ENCODE peak calls at places on chromosomes 1 and 21, in ten cellular contexts. E is cardiac muscle cell, V is BJ, W is astrocyte of the spinal cord, F is K562, X is neural crest cell, A is Calu3, G is mesothelial cell of epicardium, R is GM12865, S is GM20000. K is an unnamed sample.

GRCh38 chr1:213973129-213973528 is 14.6 kb upstream of the PROX1 start:
- DNase-seq in E (no peak), G (no peak), R (no peak), V (no peak), X (no peak), A (no peak), W (peak; percentile 67), F (no peak), S (no peak), K (no peak)

GRCh38 chr1:111989531-111990025 is at the start of gene KCND3:
- DNase-seq in F (no peak), V (no peak), G (peak; percentile 23), S (peak; percentile 65), E (peak; percentile 66), X (peak; percentile 21), A (peak; percentile 20), W (no peak), R (peak; percentile 4), K (peak; percentile 20)

GRCh38 chr1:224170748-224171478 is 12.1 kb upstream of the DEGS1 start:
- DNase-seq in E (no peak), X (no peak), V (no peak), W (peak; percentile 15), S (no peak), A (peak; percentile 36), F (peak; percentile 32), R (peak; percentile 44), G (no peak), K (no peak)

GRCh38 chr1:203153989-203154821 is 21.4 kb downstream of the MYBPH start:
- DNase-seq in G (no peak), V (no peak), E (no peak), A (no peak), X (no peak), F (no peak), W (no peak), S (no peak), R (no peak), K (no peak)

GRCh38 chr1:39672551-39672947 is 642 bp upstream of the NT5C1A start:
- DNase-seq in V (no peak), R (peak; percentile 49), G (no peak), A (no peak), W (no peak), E (peak; percentile 26), F (peak; percentile 77), S (peak; percentile 67), X (no peak), K (peak; percentile 61)

GRCh38 chr1:238647877-238648276 is 738.5 kb upstream of the CHRM3 start:
- DNase-seq in W (peak; percentile 99), A (peak; percentile 50), S (no peak), E (peak; percentile 77), V (peak; percentile 89), R (no peak), G (no peak), F (no peak), X (no peak), K (no peak)

GRCh38 chr1:43442756-43443155 is 11.0 kb downstream of the HYI start:
- DNase-seq in G (no peak), F (no peak), A (no peak), E (no peak), V (no peak), R (no peak), W (no peak), S (no peak), X (no peak), K (no peak)

GRCh38 chr1:234610582-234611152 is 689 bp upstream of the IRF2BP2 start:
- DNase-seq in G (peak; percentile 75), W (peak; percentile 96), F (peak; percentile 75), V (peak; percentile 68), S (peak; percentile 95), R (peak; percentile 94), A (peak; percentile 96), E (peak; percentile 93), X (peak; percentile 69), K (peak; percentile 90)

GRCh38 chr1:158396646-158397045 is 2.6 kb downstream of the OR10T2 start:
- DNase-seq in E (no peak), S (no peak), V (no peak), X (no peak), W (no peak), A (no peak), F (no peak), R (no peak), G (no peak), K (no peak)

GRCh38 chr1:158398818-158399502 is at the start of gene OR10T2:
- DNase-seq in V (no peak), R (no peak), X (no peak), S (no peak), F (no peak), G (no peak), E (no peak), W (no peak), A (no peak), K (no peak)

DNA sequence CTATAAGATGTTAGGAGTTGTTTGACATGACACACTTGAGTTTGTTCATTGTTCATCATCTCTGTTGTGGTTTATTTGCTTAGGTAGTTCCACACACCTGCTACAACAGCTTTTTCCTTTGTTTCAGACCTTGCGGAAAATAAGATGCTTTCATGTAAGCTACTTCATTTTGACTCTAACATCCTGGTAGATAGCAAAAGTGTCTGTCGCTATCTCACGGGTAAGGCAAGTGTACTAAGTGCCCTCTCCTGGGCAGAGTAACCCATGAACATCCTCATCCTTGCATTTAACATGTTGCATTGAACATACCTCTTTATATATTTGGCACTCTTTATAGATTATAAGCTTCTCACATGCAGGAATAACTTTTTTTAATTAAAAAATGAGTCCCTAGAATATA is 1.6 kb upstream of the OR10T2 start:
- DNase-seq in V (no peak), W (no peak), G (no peak), E (no peak), F (no peak), R (no peak), X (no peak), S (no peak), A (no peak), K (no peak)
- TF ChIP-seq CTCF in V (no peak), W (no peak), G (no peak), E (no peak), F (no peak), R (no peak), X (no peak), S (no peak), A (no peak), K (no peak)

GRCh38 chr1:221856188-221857093 is 114.6 kb upstream of the DUSP10 start:
- DNase-seq in S (no peak), W (peak; percentile 60), X (no peak), V (no peak), E (no peak), R (no peak), G (no peak), A (no peak), F (no peak), K (no peak)
- TF ChIP-seq CTCF in S (no peak), W (no peak), X (peak; percentile 18), V (no peak), E (no peak), R (no peak), G (no peak), A (no peak), F (no peak), K (no peak)

GRCh38 chr1:7785108-7785507 is 1.0 kb downstream of the PER3 start:
- DNase-seq in E (no peak), G (no peak), A (no peak), S (no peak), R (no peak), W (no peak), F (no peak), V (no peak), X (no peak), K (no peak)
- TF ChIP-seq CTCF in E (no peak), G (no peak), A (no peak), S (no peak), R (no peak), W (no peak), F (no peak), V (no peak), X (no peak), K (no peak)

GRCh38 chr21:28738882-28739281 is 253.8 kb downstream of the LTN1 start:
- DNase-seq in F (no peak), A (no peak), E (no peak), V (no peak), R (peak; percentile 29), S (no peak), G (no peak), X (no peak), W (no peak), K (no peak)

GRCh38 chr21:28746166-28746565 is 246.5 kb downstream of the LTN1 start:
- DNase-seq in R (no peak), G (no peak), S (no peak), F (no peak), E (no peak), W (no peak), A (no peak), X (no peak), V (no peak), K (no peak)

GRCh38 chr21:28743723-28744122 is 249.0 kb downstream of the LTN1 start:
- DNase-seq in X (no peak), V (no peak), E (no peak), R (no peak), G (no peak), A (no peak), W (no peak), S (no peak), F (no peak), K (no peak)

GRCh38 chr21:28745131-28746055 is 247.3 kb downstream of the LTN1 start:
- DNase-seq in F (peak; percentile 65), G (peak; percentile 44), V (peak; percentile 45), S (peak; percentile 59), X (peak; percentile 72), A (peak; percentile 68), R (peak; percentile 84), E (peak; percentile 85), W (peak; percentile 89), K (peak; percentile 54)

DNA sequence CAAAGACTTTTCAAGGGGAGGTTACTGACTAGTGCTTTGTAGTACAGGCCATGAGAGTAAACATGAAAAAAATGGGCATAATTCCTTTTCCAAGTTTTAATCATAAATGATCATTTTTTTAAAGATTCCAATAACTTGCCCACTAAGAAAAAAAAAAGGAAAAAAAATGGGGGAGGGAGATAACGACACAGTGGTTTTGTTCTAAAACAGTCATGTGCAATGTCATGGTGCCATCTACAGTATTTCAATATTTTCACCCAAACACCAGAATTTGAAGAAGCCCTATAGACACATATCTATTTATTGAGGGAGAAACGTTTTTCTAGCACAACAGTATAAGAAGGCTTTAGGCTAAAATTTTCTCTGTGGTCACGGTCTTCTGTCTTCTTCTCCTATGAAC is 250.2 kb downstream of the LTN1 start:
- DNase-seq in W (peak; percentile 65), S (no peak), G (no peak), E (no peak), A (no peak), R (no peak), V (no peak), X (no peak), F (no peak), K (no peak)
- TF ChIP-seq CTCF in W (no peak), S (no peak), G (no peak), E (peak; percentile 32), A (no peak), R (no peak), V (peak; percentile 38), X (peak; percentile 36), F (no peak), K (no peak)

GRCh38 chr1:33014464-33015170 is 22.1 kb downstream of the AK2 start:
- DNase-seq in S (no peak), E (no peak), X (no peak), R (no peak), F (no peak), W (no peak), G (no peak), A (no peak), V (no peak), K (no peak)
- TF ChIP-seq CTCF in S (no peak), E (no peak), X (no peak), R (no peak), F (no peak), W (no peak), G (no peak), A (no peak), V (no peak), K (no peak)

GRCh38 chr1:1361982-1362423 is 3.6 kb upstream of the MXRA8 start:
- DNase-seq in G (no peak), W (peak; percentile 79), S (no peak), R (no peak), E (peak; percentile 50), X (no peak), V (peak; percentile 53), F (no peak), A (no peak), K (no peak)
- TF ChIP-seq CTCF in G (no peak), W (peak; percentile 42), S (no peak), R (no peak), E (peak; percentile 20), X (no peak), V (peak; percentile 55), F (no peak), A (no peak), K (no peak)

K was measured in GM10248.